ENCODE peak calls at places on chromosomes 16 and 17, in six cellular contexts. L is neural progenitor cell, S is MM.1S, T is PC-3, M is GM23338, A is PC-9. U is an unnamed sample.

GRCh38 chr16:52496051-52496876 is 50.7 kb downstream of the TOX3 start:
- DNase-seq in T (no peak), M (no peak), S (no peak), A (no peak), L (no peak), U (no peak)

GRCh38 chr16:49467540-49468372 is 94.2 kb downstream of the C16orf78 start:
- DNase-seq in A (no peak), M (no peak), S (no peak), L (no peak), T (no peak), U (no peak)

GRCh38 chr16:48540222-48540900 is 69.6 kb downstream of the N4BP1 start:
- DNase-seq in L (no peak), T (no peak), M (no peak), S (no peak), A (no peak), U (no peak)

GRCh38 chr17:48294193-48294909 is 135.7 kb downstream of the SKAP1 start:
- DNase-seq in A (no peak), S (no peak), L (no peak), T (no peak), M (no peak), U (no peak)

GRCh38 chr17:76080207-76080933 is 1.4 kb downstream of the ZACN start:
- DNase-seq in S (no peak), T (no peak), A (no peak), M (peak; percentile 61), L (peak; percentile 46), U (no peak)

GRCh38 chr17:71052971-71053370 is 883.6 kb downstream of the KCNJ2 start:
- DNase-seq in S (no peak), T (no peak), L (no peak), M (no peak), A (no peak), U (no peak)

GRCh38 chr16:69762843-69763556 is 868 bp downstream of the WWP2 start:
- DNase-seq in S (peak; percentile 43), M (no peak), L (peak; percentile 15), T (peak; percentile 21), A (no peak), U (peak; percentile 77)

GRCh38 chr17:80123791-80124190 is 22.4 kb downstream of the GAA start:
- DNase-seq in S (no peak), M (no peak), T (peak; percentile 84), L (no peak), A (no peak), U (peak; percentile 64)

GRCh38 chr17:11548398-11548797 is 49.9 kb upstream of the DNAH9 start:
- DNase-seq in L (no peak), M (no peak), T (no peak), S (no peak), A (no peak), U (no peak)

GRCh38 chr17:61400786-61401279 is 1.2 kb downstream of the TBX2 start:
- DNase-seq in A (no peak), S (no peak), T (no peak), L (peak; percentile 54), M (no peak), U (peak; percentile 75)

GRCh38 chr17:11140028-11140427 is 101.0 kb upstream of the SHISA6 start:
- DNase-seq in M (no peak), T (no peak), A (no peak), L (no peak), S (no peak), U (no peak)

GRCh38 chr17:30292490-30292858 is 730 bp upstream of the BLMH start:
- DNase-seq in L (no peak), A (no peak), T (no peak), M (peak; percentile 6), S (no peak), U (no peak)

GRCh38 chr16:71214771-71215381 is 15.6 kb downstream of the HYDIN start:
- DNase-seq in L (no peak), T (peak; percentile 14), A (no peak), M (peak; percentile 43), S (peak; percentile 19), U (no peak)

GRCh38 chr17:14355556-14355955 is 54.7 kb downstream of the HS3ST3B1 start:
- DNase-seq in S (no peak), M (no peak), A (no peak), L (no peak), T (no peak), U (peak; percentile 27)

GRCh38 chr17:44734272-44734671 is 24.5 kb upstream of the ADAM11 start:
- DNase-seq in T (no peak), L (no peak), A (no peak), S (no peak), M (no peak), U (no peak)

DNA sequence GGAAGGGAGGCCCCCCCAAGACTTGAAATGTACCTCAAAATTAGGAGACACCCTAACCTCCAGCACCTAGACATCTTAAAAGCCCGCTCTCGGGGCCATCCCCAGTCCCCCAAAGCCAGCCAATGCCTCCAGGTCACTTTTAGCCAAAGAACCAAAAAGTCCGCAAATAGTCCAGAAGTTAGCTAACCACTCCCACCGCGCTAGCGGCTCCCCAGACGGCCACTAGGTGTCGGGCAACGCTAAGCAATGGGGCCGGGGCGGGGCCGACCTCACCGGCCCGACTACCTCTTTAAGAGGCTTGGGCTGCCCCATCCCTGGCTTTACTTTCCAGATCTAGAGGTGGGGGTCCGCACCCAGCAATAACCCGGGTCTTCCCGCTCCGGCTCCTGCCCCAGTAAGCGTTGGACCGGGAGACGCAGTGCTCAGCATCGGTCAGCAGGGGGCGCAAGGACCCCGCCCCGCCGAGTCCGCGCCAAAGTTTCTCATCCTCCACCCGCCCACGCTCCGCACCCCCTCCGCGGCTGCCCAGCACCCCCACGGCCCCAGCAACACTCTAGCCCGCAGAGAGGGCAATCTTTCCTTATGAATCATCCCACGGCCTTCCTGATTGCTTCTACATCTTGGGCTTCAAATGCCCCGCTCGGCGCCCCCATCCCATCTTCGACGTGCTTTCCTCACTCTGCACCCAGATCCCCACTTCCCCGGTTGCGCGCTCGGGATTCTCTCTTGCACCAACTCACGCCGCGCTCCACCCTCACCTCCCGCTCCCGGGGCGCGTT is 795 bp downstream of the COL1A1 start:
- DNase-seq in S (peak; percentile 85), T (peak; percentile 93), M (peak; percentile 95), A (peak; percentile 76), L (peak; percentile 96), U (peak; percentile 94)
- TF ChIP-seq EZH2 in S (no peak), T (no peak), M (no peak), A (no peak), L (no peak), U (no peak)

DNA sequence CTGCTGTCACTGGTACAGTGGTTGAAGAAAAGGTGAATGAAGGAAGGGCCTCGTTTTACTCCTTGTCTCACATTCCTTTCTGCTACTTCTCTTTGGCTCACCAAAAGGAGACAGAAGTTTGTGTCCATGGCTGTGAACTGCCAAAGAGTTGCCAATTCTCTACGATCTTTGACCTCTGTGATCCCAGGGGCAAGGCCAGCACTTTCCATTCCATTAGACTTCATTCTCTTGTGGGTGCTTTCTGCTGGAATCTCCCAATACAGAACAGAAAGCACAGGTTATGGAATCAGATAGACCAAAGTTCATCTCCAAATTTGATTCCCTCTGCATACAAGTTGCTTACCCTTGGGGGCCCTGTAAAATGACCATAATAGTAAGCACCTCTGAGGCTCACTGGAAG is 407.6 kb downstream of the MAF start:
- DNase-seq in L (no peak), A (no peak), S (no peak), T (no peak), M (no peak), U (no peak)
- H2AFZ ChIP-seq in L (no peak overlapping the region), A (no peak overlapping the region), S (no peak overlapping the region), T (no peak overlapping the region), M (no peak overlapping the region), U (no peak overlapping the region)

GRCh38 chr17:31310260-31310659 is 3.6 kb downstream of the EVI2B start:
- DNase-seq in A (no peak), M (no peak), L (no peak), S (peak; percentile 53), T (no peak), U (no peak)
- H3F3A ChIP-seq in A (peaks cover 24% of the 10 kb centered on the region), M (no peaks in the 10 kb centered on the region), L (no peaks in the 10 kb centered on the region), S (peaks cover 49% of the 10 kb centered on the region), T (no peaks in the 10 kb centered on the region), U (peaks cover 17% of the 10 kb centered on the region)

DNA sequence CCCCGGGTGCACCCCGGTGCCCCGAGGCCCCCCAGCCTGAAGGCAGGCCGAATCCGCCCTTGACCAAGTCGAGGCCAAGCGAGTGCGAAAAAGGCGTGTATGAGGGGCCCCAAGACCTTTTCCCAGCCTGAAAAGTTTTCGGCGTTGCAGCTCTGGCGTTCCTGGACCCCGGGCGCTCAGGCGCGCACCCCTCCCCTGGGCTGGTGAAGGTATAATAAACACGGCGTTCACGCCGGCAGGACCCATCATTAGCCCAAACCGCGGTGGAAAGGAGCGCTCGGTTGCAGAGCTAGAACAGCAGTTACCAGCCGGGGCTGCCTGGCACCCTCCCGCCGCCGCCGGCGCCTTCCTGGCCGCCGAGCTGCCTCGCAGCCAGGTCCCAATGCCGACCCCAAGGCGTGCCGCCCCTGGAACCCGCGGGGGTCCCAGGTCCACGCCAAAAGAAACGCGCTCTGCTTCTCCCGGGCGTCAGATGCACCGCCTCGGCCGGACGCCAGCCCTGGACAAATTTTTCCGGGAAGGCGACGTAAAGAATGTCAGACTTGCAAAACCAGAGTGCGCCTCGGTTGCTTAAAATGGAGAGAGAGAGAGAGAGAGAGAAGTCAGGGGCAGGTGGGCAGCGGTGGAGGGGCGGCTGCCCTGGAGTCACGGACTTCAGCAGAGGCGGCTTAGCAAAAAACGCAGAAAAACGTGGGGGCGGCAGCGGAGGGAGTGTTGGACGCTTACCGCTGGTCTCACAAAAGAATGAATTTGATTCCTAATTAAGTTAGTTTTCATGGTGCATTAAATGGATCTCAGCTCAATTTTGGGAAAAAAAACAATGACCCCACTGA is 11.4 kb upstream of the FOXF1 start:
- DNase-seq in A (no peak), T (no peak), S (no peak), M (no peak), L (peak; percentile 56), U (no peak)
- TF ChIP-seq EZH2 in A (no peak), T (no peak), S (no peak), M (peak; percentile 95), L (peak; percentile 99), U (peak; percentile 76)

GRCh38 chr17:20122236-20122879 is 113.2 kb downstream of the SPECC1 start:
- DNase-seq in L (no peak), A (no peak), S (no peak), M (no peak), T (no peak), U (no peak)

GRCh38 chr17:20125724-20126123 is 116.6 kb downstream of the SPECC1 start:
- DNase-seq in S (no peak), T (no peak), M (no peak), L (no peak), A (no peak), U (no peak)

GRCh38 chr17:20121359-20122235 is 112.4 kb downstream of the SPECC1 start:
- DNase-seq in M (peak; percentile 87), A (no peak), T (peak; percentile 71), S (peak; percentile 51), L (peak; percentile 77), U (peak; percentile 59)

GRCh38 chr17:20120835-20121234 is 111.7 kb downstream of the SPECC1 start:
- DNase-seq in M (no peak), T (no peak), S (no peak), A (no peak), L (no peak), U (no peak)

GRCh38 chr17:20123209-20123608 is 114.0 kb downstream of the SPECC1 start:
- DNase-seq in A (no peak), S (no peak), L (no peak), M (no peak), T (no peak), U (no peak)
- H2AFZ ChIP-seq in A (no peak overlapping the region), S (no peak overlapping the region), L (no peak overlapping the region), M (no peak overlapping the region), T (no peak overlapping the region), U (no peak overlapping the region)

DNA sequence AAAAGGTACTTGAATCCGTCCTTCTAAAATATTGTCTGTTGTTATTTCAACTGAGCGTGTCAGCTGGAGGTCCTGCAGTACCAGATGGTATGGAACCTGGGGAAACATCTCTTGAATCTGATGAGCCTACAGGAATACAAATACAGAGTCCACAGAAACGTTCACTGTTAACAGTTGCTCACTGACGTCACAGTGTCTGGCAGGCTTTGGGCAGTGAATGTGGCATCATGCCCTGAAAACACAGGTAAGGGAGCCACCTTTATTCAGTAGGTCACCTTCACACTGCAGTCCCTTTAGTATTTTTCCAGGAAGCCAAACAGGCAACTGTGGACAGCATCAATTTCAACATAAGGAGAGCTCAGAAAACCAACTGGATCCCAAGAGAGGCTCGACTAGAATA is 56.1 kb downstream of the AMFR start:
- DNase-seq in S (no peak), L (no peak), A (no peak), T (no peak), M (no peak), U (no peak)
- H3F3A ChIP-seq in S (no peaks in the 10 kb centered on the region), L (no peaks in the 10 kb centered on the region), A (peaks cover 34% of the 10 kb centered on the region), T (no peaks in the 10 kb centered on the region), M (no peaks in the 10 kb centered on the region), U (peaks cover 7% of the 10 kb centered on the region)

U was measured in GM23248.